ENCODE peak calls at places on chromosomes 13 and 19, in ten cellular contexts. T, L, M, Y, I, D, J, O, Z and W are unnamed samples.

GRCh38 chr13:41356788-41357187 is 45.7 kb downstream of the NAA16 start:
- DNase-seq in T (no peak), L (no peak), M (no peak), Y (no peak), I (no peak), D (no peak), J (no peak), O (no peak), Z (no peak), W (no peak)

GRCh38 chr13:68378294-68378693 is 1148.2 kb upstream of the PCDH9 start:
- DNase-seq in T (no peak), L (no peak), M (no peak), Y (no peak), I (no peak), D (peak), J (no peak), O (no peak), Z (no peak), W (no peak)

GRCh38 chr19:52566588-52566987 is 3.5 kb upstream of the ZNF701 start:
- DNase-seq in T (peak), L (no peak), M (no peak), Y (no peak), I (no peak), D (no peak), J (no peak), O (no peak), Z (no peak), W (no peak)

GRCh38 chr13:74768521-74769090 is 634.4 kb upstream of the KLF12 start:
- DNase-seq in T (no peak), L (no peak), M (no peak), Y (no peak), I (no peak), D (no peak), J (no peak), O (no peak), Z (no peak), W (no peak)

GRCh38 chr13:21012841-21013681 is 48.3 kb downstream of the LATS2 start:
- DNase-seq in T (no peak), L (peak), M (no peak), Y (no peak), I (no peak), D (no peak), J (no peak), O (no peak), Z (no peak), W (no peak)

GRCh38 chr19:2663920-2664571 is 38.4 kb downstream of the GNG7 start:
- DNase-seq in T (no peak), L (no peak), M (no peak), Y (no peak), I (peak), D (no peak), J (peak), O (no peak), Z (no peak), W (no peak)

GRCh38 chr19:13865578-13866462 is 11.1 kb upstream of the NANOS3 start:
- DNase-seq in T (no peak), L (peak), M (no peak), Y (no peak), I (no peak), D (no peak), J (no peak), O (no peak), Z (no peak), W (peak)

GRCh38 chr13:22049384-22049783 is 378.5 kb downstream of the FGF9 start:
- DNase-seq in T (no peak), L (no peak), M (no peak), Y (no peak), I (no peak), D (no peak), J (no peak), O (no peak), Z (no peak), W (peak)

GRCh38 chr19:49862411-49863253 is 4.7 kb downstream of the PNKP start:
- DNase-seq in T (no peak), L (peak), M (no peak), Y (no peak), I (no peak), D (peak), J (no peak), O (no peak), Z (peak), W (no peak)
- TF ChIP-seq CTCF in T (peak), L (no peak), M (no peak), Y (no peak), I (no peak), D (peak), J (no peak), O (no peak), Z (no peak), W (peak)

GRCh38 chr19:29495091-29495490 is 30.7 kb upstream of the VSTM2B start:
- DNase-seq in T (no peak), L (no peak), M (no peak), Y (peak), I (no peak), D (no peak), J (no peak), O (no peak), Z (peak), W (no peak)

GRCh38 chr19:29489182-29489951 is 36.4 kb upstream of the VSTM2B start:
- DNase-seq in T (no peak), L (no peak), M (no peak), Y (peak), I (no peak), D (no peak), J (no peak), O (no peak), Z (peak), W (peak)

GRCh38 chr19:29492761-29493160 is 33.0 kb upstream of the VSTM2B start:
- DNase-seq in T (no peak), L (no peak), M (no peak), Y (no peak), I (no peak), D (no peak), J (no peak), O (no peak), Z (peak), W (peak)

GRCh38 chr19:29491995-29492577 is 33.7 kb upstream of the VSTM2B start:
- DNase-seq in T (no peak), L (no peak), M (no peak), Y (no peak), I (no peak), D (no peak), J (no peak), O (no peak), Z (peak), W (peak)

DNA sequence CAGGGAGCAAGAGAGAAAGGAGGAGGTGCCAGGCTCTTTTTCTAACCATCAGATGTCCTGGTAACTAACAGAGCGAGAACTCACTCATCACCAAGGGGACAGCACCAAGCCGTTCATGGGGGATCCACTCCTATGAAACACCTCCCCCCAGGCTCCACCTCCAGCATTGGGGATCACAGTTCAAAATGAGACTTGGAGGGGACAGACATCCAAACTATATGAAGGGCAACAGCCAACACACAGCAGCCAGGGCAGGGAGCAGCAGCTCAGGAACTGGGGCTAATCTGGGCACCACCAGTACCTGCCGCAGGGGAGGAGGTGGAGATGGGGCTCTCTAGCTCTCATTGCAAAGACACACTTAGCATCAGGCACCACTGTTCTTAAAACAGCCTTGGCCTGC is 34.3 kb upstream of the VSTM2B start:
- DNase-seq in T (no peak), L (no peak), M (no peak), Y (peak), I (no peak), D (no peak), J (no peak), O (no peak), Z (no peak), W (peak)
- TF ChIP-seq EP300 in T (no peak), L (no peak), M (no peak), Y (no peak), I (no peak), D (no peak), J (no peak), O (no peak), Z (no peak), W (no peak)

GRCh38 chr19:45420871-45421270 is 2.8 kb downstream of the ERCC1 start:
- DNase-seq in T (no peak), L (no peak), M (no peak), Y (no peak), I (no peak), D (no peak), J (no peak), O (no peak), Z (no peak), W (no peak)

GRCh38 chr19:45424191-45425058 is 708 bp upstream of the ERCC1 start:
- DNase-seq in T (peak), L (peak), M (no peak), Y (peak), I (peak), D (peak), J (peak), O (no peak), Z (peak), W (no peak)

GRCh38 chr19:45421953-45422498 is 1.7 kb downstream of the ERCC1 start:
- DNase-seq in T (no peak), L (no peak), M (no peak), Y (no peak), I (no peak), D (no peak), J (no peak), O (no peak), Z (no peak), W (no peak)

GRCh38 chr19:45423589-45424190 is at the start of gene ERCC1:
- DNase-seq in T (peak), L (no peak), M (peak), Y (peak), I (no peak), D (peak), J (peak), O (peak), Z (peak), W (peak)

GRCh38 chr19:45423033-45423588 is 606 bp downstream of the ERCC1 start:
- DNase-seq in T (no peak), L (peak), M (no peak), Y (no peak), I (peak), D (no peak), J (no peak), O (no peak), Z (no peak), W (no peak)
- TF ChIP-seq CTCF in T (no peak), L (no peak), M (no peak), Y (no peak), I (no peak), D (no peak), J (no peak), O (no peak), Z (no peak), W (no peak)

GRCh38 chr19:45864629-45865082 is 530 bp downstream of the FOXA3 start:
- DNase-seq in T (no peak), L (no peak), M (no peak), Y (no peak), I (no peak), D (no peak), J (no peak), O (no peak), Z (no peak), W (no peak)

GRCh38 chr19:45862564-45863334 is at the start of gene SYMPK:
- DNase-seq in T (peak), L (peak), M (peak), Y (peak), I (peak), D (peak), J (peak), O (peak), Z (peak), W (peak)

GRCh38 chr19:45863335-45863839 is 440 bp upstream of the SYMPK start:
- DNase-seq in T (no peak), L (no peak), M (no peak), Y (no peak), I (peak), D (no peak), J (no peak), O (no peak), Z (no peak), W (no peak)

GRCh38 chr19:45865269-45865948 is 1.3 kb downstream of the FOXA3 start:
- DNase-seq in T (no peak), L (no peak), M (no peak), Y (no peak), I (peak), D (no peak), J (peak), O (no peak), Z (no peak), W (no peak)

GRCh38 chr19:45863840-45864628 is at the start of gene FOXA3:
- DNase-seq in T (peak), L (peak), M (no peak), Y (peak), I (peak), D (peak), J (peak), O (no peak), Z (no peak), W (no peak)
- TF ChIP-seq EP300 in T (no peak), L (no peak), M (no peak), Y (no peak), I (no peak), D (no peak), J (no peak), O (no peak), Z (no peak), W (no peak)

GRCh38 chr13:25232937-25233515 is 54.3 kb downstream of the MTMR6 start:
- DNase-seq in T (peak), L (no peak), M (no peak), Y (no peak), I (no peak), D (peak), J (no peak), O (no peak), Z (no peak), W (no peak)
- TF ChIP-seq CTCF in T (peak), L (no peak), M (peak), Y (peak), I (peak), D (peak), J (no peak), O (peak), Z (no peak), W (peak)

GRCh38 chr13:51644649-51645048 is 60.4 kb downstream of the WDFY2 start:
- DNase-seq in T (peak), L (no peak), M (no peak), Y (no peak), I (no peak), D (no peak), J (no peak), O (no peak), Z (no peak), W (no peak)
- TF ChIP-seq EP300 in T (no peak), L (no peak), M (no peak), Y (no peak), I (no peak), D (no peak), J (no peak), O (no peak), Z (no peak), W (no peak)

DNA sequence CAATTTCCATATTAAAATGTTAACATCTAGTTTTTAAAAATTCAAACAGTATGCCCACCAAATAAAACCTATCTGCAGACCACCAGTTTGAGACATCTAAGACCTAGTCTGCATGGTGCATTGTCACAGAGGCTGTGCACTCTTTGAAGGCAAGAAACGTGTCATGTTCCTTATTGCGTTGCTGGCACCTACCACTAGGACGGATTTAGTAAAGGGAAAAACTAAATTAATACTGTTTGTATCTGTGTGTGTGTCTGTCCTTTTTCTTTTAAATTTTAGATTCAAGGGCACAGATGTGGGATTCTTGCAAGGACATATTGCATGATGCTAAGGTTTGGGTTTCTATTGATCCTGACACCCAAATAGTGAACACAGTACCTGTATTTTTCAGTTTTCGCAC is 481.4 kb downstream of the UQCRFS1 start:
- DNase-seq in T (no peak), L (no peak), M (no peak), Y (no peak), I (no peak), D (no peak), J (no peak), O (no peak), Z (no peak), W (no peak)
- TF ChIP-seq CTCF in T (no peak), L (no peak), M (no peak), Y (no peak), I (no peak), D (no peak), J (no peak), O (no peak), Z (no peak), W (no peak)